ENCODE peak calls at places on chromosomes 11 and 22, in four cellular contexts. J is fibroblast of lung, N is cardiac muscle cell, B is IMR-90. U is an unnamed sample.
A peak's percentile ranks its signal among the peaks of the same experiment; 100 is the strongest.

GRCh38 chr11:16776716-16777115 is 38.3 kb downstream of the C11orf58 start:
- DNase-seq in N (peak; percentile 84), J (peak; percentile 84), B (peak; percentile 25), U (no peak)

GRCh38 chr11:111586305-111586915 is 15.8 kb upstream of the SIK2 start:
- DNase-seq in J (peak; percentile 66), N (peak; percentile 69), B (peak; percentile 66), U (peak; percentile 51)

GRCh38 chr11:117815262-117815803 is 9.2 kb downstream of the FXYD2 start:
- DNase-seq in N (no peak), B (no peak), J (no peak), U (no peak)

GRCh38 chr22:46136539-46137217 is 13.6 kb upstream of the PPARA start:
- DNase-seq in B (no peak), J (no peak), N (no peak), U (no peak)

GRCh38 chr11:96156379-96156722 is 186.6 kb downstream of the MAML2 start:
- DNase-seq in N (no peak), B (no peak), J (peak; percentile 61), U (no peak)

GRCh38 chr11:64060861-64061444 is 25.2 kb downstream of the FLRT1 start:
- DNase-seq in N (peak; percentile 38), B (no peak), J (peak; percentile 3), U (no peak)

GRCh38 chr11:96052921-96053631 is 129.2 kb upstream of the MTMR2 start:
- DNase-seq in J (peak; percentile 71), N (peak; percentile 51), B (peak; percentile 62), U (no peak)

GRCh38 chr22:47328550-47329243 is 566.2 kb downstream of the TBC1D22A start:
- DNase-seq in B (peak; percentile 96), N (peak; percentile 93), J (peak; percentile 97), U (peak; percentile 62)

GRCh38 chr11:86670179-86670578 is 2.2 kb downstream of the ME3 start:
- DNase-seq in N (peak; percentile 85), J (peak; percentile 90), B (peak; percentile 43), U (no peak)
- TF ChIP-seq CTCF in N (no peak), J (no peak), B (no peak), U (no peak)

DNA sequence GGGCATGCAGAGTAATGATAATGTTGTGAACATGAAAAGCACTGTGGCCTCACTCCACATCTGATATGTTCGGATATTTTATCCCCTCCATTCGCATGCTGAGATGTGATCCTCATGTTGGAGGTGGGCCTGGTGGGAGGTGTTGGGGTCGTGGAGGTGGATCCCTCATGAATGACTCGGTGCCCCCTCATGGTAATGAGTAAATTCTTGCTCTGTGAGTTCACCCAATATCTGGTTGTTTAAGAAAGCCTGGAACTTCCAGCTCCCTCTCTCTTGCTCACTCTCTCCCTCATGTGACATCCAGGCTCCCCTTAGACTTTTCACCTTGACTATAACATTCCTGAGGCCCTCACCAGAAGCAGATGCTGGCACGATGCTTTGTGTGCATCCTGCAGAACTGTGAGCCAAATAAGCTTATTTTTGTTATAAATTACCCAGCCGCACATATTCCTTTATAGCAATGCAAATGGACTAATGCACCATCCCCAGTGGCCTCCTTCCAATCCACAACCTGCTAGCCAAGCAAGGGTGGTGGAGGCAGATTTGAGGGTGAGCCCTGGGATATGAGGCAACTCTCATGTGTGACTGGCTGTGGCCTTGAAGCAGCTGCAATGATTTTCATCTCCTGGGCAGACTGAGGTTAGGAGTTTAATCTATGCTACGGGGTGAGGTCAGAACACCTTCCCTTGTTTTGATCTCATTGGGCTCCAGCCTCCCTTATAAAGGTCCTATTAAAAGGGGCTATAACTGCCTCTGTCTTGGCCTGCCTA is 276.5 kb downstream of the ETS1 start:
- DNase-seq in J (no peak), N (no peak), B (peak; percentile 36), U (no peak)
- H3K27ac ChIP-seq in J (no peak overlapping the region), N (no peak overlapping the region), B (no peak overlapping the region), U (no peak overlapping the region)

DNA sequence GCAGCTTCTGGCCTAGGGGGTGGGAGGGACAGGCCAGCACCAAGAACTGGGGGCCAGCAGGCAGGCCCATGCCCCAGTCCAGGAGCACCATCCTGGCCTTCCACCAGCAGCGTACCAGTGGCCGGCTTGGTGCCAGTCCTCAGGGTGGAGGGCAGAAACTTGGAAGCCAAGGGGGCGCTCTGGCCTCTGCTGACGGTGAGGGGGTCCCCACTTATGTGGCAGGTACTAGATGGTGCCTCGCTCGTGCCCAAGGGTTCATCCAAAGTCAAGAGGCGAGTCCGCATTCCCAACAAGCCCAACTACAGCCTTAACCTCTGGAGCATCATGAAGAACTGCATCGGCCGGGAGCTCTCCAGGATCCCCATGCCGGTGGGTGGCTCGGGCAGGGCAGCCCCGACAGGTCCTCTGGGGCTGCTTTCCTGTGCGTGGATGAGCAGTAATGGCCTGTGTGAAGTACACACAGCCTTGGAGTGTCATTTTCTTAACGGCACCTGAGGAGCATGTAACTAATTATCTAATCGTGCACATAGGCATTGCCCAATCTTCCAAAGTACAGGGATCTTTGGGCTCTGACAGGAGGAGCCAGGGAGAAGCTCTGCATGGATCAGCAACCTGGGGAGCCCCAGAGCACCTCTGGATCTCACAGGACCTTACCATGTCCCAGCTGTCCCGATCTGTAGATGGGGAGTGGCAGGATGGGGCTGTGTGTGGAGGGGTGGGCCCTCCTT is 79.1 kb downstream of the MORC2 start:
- DNase-seq in J (no peak), B (no peak), N (no peak), U (no peak)
- H3K4me1 ChIP-seq in J (no peaks in the 10 kb centered on the region), B (no peaks in the 10 kb centered on the region), N (no peaks in the 10 kb centered on the region), U (no peaks in the 10 kb centered on the region)

DNA sequence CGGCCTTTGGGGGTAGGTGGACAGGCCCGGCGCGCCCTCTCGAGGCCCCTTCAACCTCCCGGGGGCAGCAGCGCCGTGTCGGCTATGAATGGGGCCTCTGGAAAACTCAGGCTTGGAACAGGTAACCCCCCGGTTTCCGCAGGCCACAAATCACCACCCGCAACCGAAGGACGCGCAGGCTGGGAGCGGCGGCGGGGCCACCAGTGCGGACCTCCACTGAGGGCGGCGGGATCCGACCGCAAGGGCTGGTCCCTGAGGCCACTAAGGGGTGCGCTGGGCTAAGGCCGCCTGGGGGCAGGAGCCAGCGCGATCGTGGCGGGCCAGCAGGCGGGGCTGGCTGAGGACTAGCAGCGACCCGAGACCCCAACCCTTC is 695 bp upstream of the ATF4 start:
- DNase-seq in B (no peak), J (peak; percentile 58), N (peak; percentile 68), U (no peak)
- TF ChIP-seq CTCF in B (peak; percentile 26), J (peak; percentile 11), N (peak; percentile 43), U (peak; percentile 55)

U was measured in foreskin keratinocyte.